ENCODE peak calls at places on chromosomes 16 and 17, in five cellular contexts. V is GM20000; L is BE2C; H is stimulated activated CD8-positive, alpha-beta memory T cell treated with anti-CD3 and anti-CD28 coated beads, Interleukin-12 subunit alpha, Interleukin-12 subunit beta, amount 100 ng/mL, for 1 hour; C is ELR. D is an unnamed sample.

GRCh38 chr17:46742539-46743270 is 75.8 kb downstream of the WNT3 start:
- DNase-seq in V (no peak), L (peak), H (no peak), C (peak), D (peak)

GRCh38 chr17:39676198-39676819 is 8.1 kb downstream of the PNMT start:
- DNase-seq in V (peak), L (peak), H (no peak), C (no peak), D (peak)

GRCh38 chr17:64320613-64321553 is 57.8 kb upstream of the TEX2 start:
- DNase-seq in V (peak), L (peak), H (peak), C (peak), D (peak)

GRCh38 chr16:684067-684794 is at the start of gene JMJD8:
- DNase-seq in V (peak), L (peak), H (peak), C (peak), D (peak)

GRCh38 chr16:13909872-13910303 is 10.1 kb upstream of the ERCC4 start:
- DNase-seq in V (no peak), L (no peak), H (no peak), C (no peak), D (peak)

GRCh38 chr16:19138601-19139000 is 24.8 kb downstream of the ITPRIPL2 start:
- DNase-seq in V (no peak), L (no peak), H (no peak), C (peak), D (peak)

GRCh38 chr17:63592797-63593196 is 7.9 kb upstream of the TACO1 start:
- DNase-seq in V (no peak), L (no peak), H (no peak), C (no peak), D (no peak)

GRCh38 chr17:80940171-80941123 is 51.2 kb upstream of the CHMP6 start:
- DNase-seq in V (no peak), L (no peak), H (no peak), C (no peak), D (no peak)

GRCh38 chr16:84640145-84640544 is 8.2 kb upstream of the KLHL36 start:
- DNase-seq in V (no peak), L (no peak), H (no peak), C (no peak), D (no peak)

GRCh38 chr17:61904094-61904710 is 23.6 kb downstream of the INTS2 start:
- DNase-seq in V (peak), L (no peak), H (no peak), C (no peak), D (no peak)

GRCh38 chr16:27806986-27807385 is 256.5 kb downstream of the GSG1L start:
- DNase-seq in V (no peak), L (no peak), H (no peak), C (no peak), D (no peak)

GRCh38 chr16:87351320-87351698 is 32.3 kb downstream of the FBXO31 start:
- DNase-seq in V (no peak), L (peak), H (no peak), C (no peak), D (no peak)

GRCh38 chr17:6498798-6499540 is 54.7 kb downstream of the PIMREG start:
- DNase-seq in V (no peak), L (no peak), H (no peak), C (no peak), D (no peak)

GRCh38 chr17:164536-165235 is 16.8 kb downstream of the DOC2B start:
- DNase-seq in V (peak), L (peak), H (no peak), C (peak), D (peak)

GRCh38 chr17:1561420-1562177 is 993 bp downstream of the PITPNA start:
- DNase-seq in V (peak), L (no peak), H (no peak), C (peak), D (peak)

GRCh38 chr17:1177099-1177996 is 2.4 kb downstream of the ABR start:
- DNase-seq in V (no peak), L (no peak), H (no peak), C (peak), D (peak)

D was measured in Daoy.